ENCODE peak calls at places on chromosomes 16 and 17, in nine cellular contexts. X is mucosa of descending colon; A is mesendoderm; P is stimulated activated CD4-positive, alpha-beta T cell treated with anti-CD3 and anti-CD28 coated beads, Interleukin-2, amount 100 ng/mL, for 24 hours; N is EL; U is brain microvascular endothelial cell; Y is cerebellar nuclear complex; C is effector CD4-positive, alpha-beta T cell; M is H4. Z is an unnamed sample.

GRCh38 chr17:50908860-50909764 is 43.0 kb upstream of the TOB1 start:
- DNase-seq in X (no peak), A (peak), P (no peak), N (no peak), U (no peak), Y (no peak), C (peak), M (no peak), Z (no peak)

GRCh38 chr17:77002103-77003045 is 134.2 kb downstream of the MGAT5B start:
- DNase-seq in X (no peak), A (peak), P (no peak), N (peak), U (peak), Y (no peak), C (no peak), M (peak), Z (no peak)

GRCh38 chr17:9470171-9470570 is 105.4 kb downstream of the STX8 start:
- DNase-seq in X (peak), A (no peak), P (no peak), N (no peak), U (no peak), Y (no peak), C (no peak), M (no peak), Z (peak)

GRCh38 chr17:65564793-65565192 is 3.3 kb upstream of the AXIN2 start:
- DNase-seq in X (no peak), A (no peak), P (no peak), N (no peak), U (no peak), Y (peak), C (no peak), M (no peak), Z (no peak)

GRCh38 chr16:66419527-66419926 is 7.6 kb upstream of the BEAN1 start:
- DNase-seq in X (no peak), A (peak), P (no peak), N (no peak), U (no peak), Y (no peak), C (no peak), M (no peak), Z (no peak)

GRCh38 chr17:29390856-29391631 is 881 bp downstream of the TAOK1 start:
- DNase-seq in X (peak), A (peak), P (peak), N (peak), U (peak), Y (peak), C (no peak), M (no peak), Z (no peak)

GRCh38 chr16:60655514-60656153 is 1380.6 kb downstream of the CDH8 start:
- DNase-seq in X (no peak), A (no peak), P (no peak), N (no peak), U (no peak), Y (no peak), C (no peak), M (no peak), Z (no peak)

GRCh38 chr16:30949655-30950515 is 1.0 kb downstream of the ORAI3 start:
- DNase-seq in X (peak), A (peak), P (peak), N (peak), U (peak), Y (no peak), C (no peak), M (peak), Z (peak)

GRCh38 chr16:56353054-56353921 is 72.1 kb downstream of the AMFR start:
- DNase-seq in X (no peak), A (no peak), P (no peak), N (no peak), U (no peak), Y (no peak), C (no peak), M (no peak), Z (no peak)